ENCODE peak calls at places on chromosomes 4 and X, in nine cellular contexts. I is suprapubic skin, J is GM06990, N is upper lobe of right lung, X is neural crest cell, C is endothelial cell, F is GM20000, V is endodermal cell, Y is OCI-LY7. Q is an unnamed sample.

GRCh38 chr4:184536070-184536880 is 61.9 kb upstream of the IRF2 start:
- DNase-seq in I (no peak), J (no peak), N (no peak), X (no peak), C (no peak), F (no peak), V (no peak), Y (no peak), Q (no peak)

GRCh38 chr4:84389406-84389805 is 109.7 kb downstream of the NKX6-1 start:
- DNase-seq in I (no peak), J (no peak), N (no peak), X (no peak), C (no peak), F (no peak), V (no peak), Y (no peak), Q (no peak)

GRCh38 chr4:94758700-94759399 is 1.1 kb downstream of the BMPR1B start:
- DNase-seq in I (no peak), J (no peak), N (no peak), X (peak), C (peak), F (no peak), V (peak), Y (no peak), Q (no peak)

GRCh38 chr4:76213415-76214268 is at the start of gene SCARB2:
- DNase-seq in I (peak), J (peak), N (peak), X (peak), C (peak), F (peak), V (peak), Y (no peak), Q (peak)

GRCh38 chr4:186939766-186940165 is 216.1 kb upstream of the FAT1 start:
- DNase-seq in I (no peak), J (no peak), N (no peak), X (no peak), C (no peak), F (no peak), V (no peak), Y (peak), Q (no peak)

GRCh38 chr4:113691676-113692075 is 69.9 kb downstream of the CAMK2D start:
- DNase-seq in I (no peak), J (no peak), N (no peak), X (no peak), C (no peak), F (no peak), V (no peak), Y (no peak), Q (no peak)

GRCh38 chr4:32624943-32625603 is 1904.9 kb downstream of the PCDH7 start:
- DNase-seq in I (no peak), J (no peak), N (no peak), X (no peak), C (no peak), F (no peak), V (no peak), Y (no peak), Q (no peak)

GRCh38 chrX:63012574-63012973 is 338.6 kb downstream of the SPIN4 start:
- DNase-seq in I (no peak), J (no peak), N (no peak), X (no peak), C (no peak), F (no peak), V (no peak), Y (no peak), Q (no peak)

GRCh38 chr4:144350706-144351105 is 210.2 kb upstream of the GYPA start:
- DNase-seq in I (no peak), J (no peak), N (no peak), X (no peak), C (no peak), F (no peak), V (no peak), Y (no peak), Q (no peak)

GRCh38 chrX:7071390-7071789 is 76.1 kb upstream of the STS start:
- DNase-seq in I (no peak), J (no peak), N (no peak), X (no peak), C (no peak), F (no peak), V (no peak), Y (no peak), Q (no peak)

GRCh38 chr4:39043697-39044363 is 11.6 kb upstream of the TMEM156 start:
- DNase-seq in I (no peak), J (no peak), N (no peak), X (no peak), C (peak), F (peak), V (no peak), Y (peak), Q (no peak)

GRCh38 chr4:111689214-111689613 is 456.0 kb upstream of the FAM241A start:
- DNase-seq in I (peak), J (no peak), N (no peak), X (no peak), C (no peak), F (no peak), V (no peak), Y (no peak), Q (no peak)

GRCh38 chr4:6938758-6939201 is 29.2 kb downstream of the TBC1D14 start:
- DNase-seq in I (no peak), J (no peak), N (peak), X (no peak), C (no peak), F (no peak), V (no peak), Y (no peak), Q (no peak)

GRCh38 chr4:122700178-122700725 is 32.3 kb upstream of the BBS12 start:
- DNase-seq in I (no peak), J (no peak), N (no peak), X (no peak), C (no peak), F (no peak), V (peak), Y (no peak), Q (no peak)

GRCh38 chr4:181157647-181158046 is 1085.6 kb upstream of the TENM3 start:
- DNase-seq in I (no peak), J (no peak), N (no peak), X (no peak), C (no peak), F (no peak), V (no peak), Y (no peak), Q (no peak)

GRCh38 chr4:7168106-7168505 is 24.2 kb upstream of the SORCS2 start:
- DNase-seq in I (peak), J (no peak), N (peak), X (no peak), C (no peak), F (no peak), V (no peak), Y (no peak), Q (no peak)

GRCh38 chrX:155871934-155872333 is 9.2 kb upstream of the VAMP7 start:
- DNase-seq in I (no peak), J (no peak), N (no peak), X (no peak), C (no peak), F (no peak), V (no peak), Y (no peak), Q (no peak)

GRCh38 chr4:53508446-53508845 is 82.8 kb downstream of the LNX1 start:
- DNase-seq in I (no peak), J (no peak), N (no peak), X (no peak), C (no peak), F (no peak), V (no peak), Y (no peak), Q (no peak)
- TF ChIP-seq CTCF in I (no peak), J (no peak), N (no peak), X (no peak), C (no peak), F (no peak), V (no peak), Y (no peak), Q (no peak)

DNA sequence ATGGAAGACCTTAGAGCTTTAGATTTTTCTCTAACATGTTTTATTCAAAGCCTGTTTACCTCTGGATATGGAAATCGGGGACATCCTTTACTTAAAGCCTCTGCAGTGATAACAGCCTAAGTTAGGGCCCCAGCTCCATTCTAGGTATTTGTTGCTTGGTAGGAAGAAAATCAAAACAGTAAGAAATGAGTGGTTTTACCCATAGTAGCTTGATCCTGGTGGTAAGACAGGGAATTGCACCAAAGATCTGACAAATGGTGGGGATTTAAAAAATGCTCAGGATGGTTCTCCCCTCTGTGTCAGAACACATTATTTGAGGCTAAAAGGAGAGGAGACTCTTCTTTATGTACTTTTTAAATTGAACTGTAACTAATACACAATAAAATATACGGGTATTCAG is 52.4 kb downstream of the AFF2 start:
- DNase-seq in I (no peak), J (no peak), N (no peak), X (no peak), C (no peak), F (no peak), V (no peak), Y (peak), Q (no peak)
- TF ChIP-seq CTCF in I (no peak), J (peak), N (peak), X (peak), C (peak), F (no peak), V (peak), Y (peak), Q (peak)

DNA sequence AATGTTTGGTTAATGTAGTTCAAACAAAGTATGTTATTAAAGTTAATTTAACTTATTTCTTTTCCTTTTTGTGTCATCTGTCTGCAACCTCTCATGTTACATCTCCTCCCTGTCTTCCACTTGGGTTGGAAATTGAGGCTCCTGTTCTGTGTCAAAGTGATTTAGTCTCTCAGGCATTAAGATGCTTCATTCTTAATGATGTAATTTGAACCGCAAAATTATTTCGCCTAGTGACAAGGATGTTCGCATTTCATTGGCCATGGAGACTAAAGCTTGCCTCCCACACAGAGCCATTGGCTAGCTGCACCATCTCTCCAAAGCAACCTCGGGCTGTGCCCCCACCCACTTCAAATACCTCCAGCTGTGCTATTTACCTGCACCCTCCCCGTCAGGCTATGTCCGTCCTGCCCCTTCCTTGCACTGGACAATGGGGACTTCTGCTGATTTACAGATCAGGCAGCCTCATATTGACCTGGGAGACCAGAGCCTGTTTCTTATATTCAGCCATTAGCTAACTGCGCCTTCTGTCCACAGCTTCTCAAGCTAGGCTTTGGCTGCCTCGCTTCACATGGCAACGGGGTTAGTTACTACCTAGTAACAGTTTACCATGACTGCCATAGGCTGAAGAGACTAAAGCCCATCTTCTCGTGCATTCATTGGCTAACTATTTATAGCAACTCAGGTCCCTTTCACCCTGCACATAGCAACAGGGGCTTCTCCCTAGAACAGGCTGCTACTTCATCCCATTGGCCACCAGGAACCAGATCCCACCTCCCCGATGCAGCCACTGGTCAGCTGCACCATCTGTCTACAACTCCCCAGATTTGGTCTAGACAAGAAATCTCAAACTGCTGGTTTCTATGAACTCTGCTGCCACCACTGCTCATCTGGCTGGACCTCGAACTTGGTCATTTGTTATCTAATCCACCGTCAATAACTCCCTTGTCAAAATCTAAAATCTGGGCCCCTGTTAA is 8.6 kb upstream of the ZNF157 start:
- DNase-seq in I (peak), J (peak), N (peak), X (peak), C (peak), F (peak), V (peak), Y (peak), Q (peak)
- TF ChIP-seq CTCF in I (no peak), J (no peak), N (peak), X (no peak), C (no peak), F (no peak), V (no peak), Y (peak), Q (peak)

GRCh38 chr4:58734030-58734673 is 1624.0 kb upstream of the IGFBP7 start:
- DNase-seq in I (no peak), J (no peak), N (no peak), X (no peak), C (no peak), F (no peak), V (no peak), Y (no peak), Q (no peak)

GRCh38 chr4:58732973-58733372 is 1622.8 kb upstream of the IGFBP7 start:
- DNase-seq in I (no peak), J (no peak), N (no peak), X (no peak), C (no peak), F (no peak), V (no peak), Y (no peak), Q (no peak)
- TF ChIP-seq CTCF in I (no peak), J (no peak), N (no peak), X (no peak), C (no peak), F (no peak), V (peak), Y (peak), Q (peak)

DNA sequence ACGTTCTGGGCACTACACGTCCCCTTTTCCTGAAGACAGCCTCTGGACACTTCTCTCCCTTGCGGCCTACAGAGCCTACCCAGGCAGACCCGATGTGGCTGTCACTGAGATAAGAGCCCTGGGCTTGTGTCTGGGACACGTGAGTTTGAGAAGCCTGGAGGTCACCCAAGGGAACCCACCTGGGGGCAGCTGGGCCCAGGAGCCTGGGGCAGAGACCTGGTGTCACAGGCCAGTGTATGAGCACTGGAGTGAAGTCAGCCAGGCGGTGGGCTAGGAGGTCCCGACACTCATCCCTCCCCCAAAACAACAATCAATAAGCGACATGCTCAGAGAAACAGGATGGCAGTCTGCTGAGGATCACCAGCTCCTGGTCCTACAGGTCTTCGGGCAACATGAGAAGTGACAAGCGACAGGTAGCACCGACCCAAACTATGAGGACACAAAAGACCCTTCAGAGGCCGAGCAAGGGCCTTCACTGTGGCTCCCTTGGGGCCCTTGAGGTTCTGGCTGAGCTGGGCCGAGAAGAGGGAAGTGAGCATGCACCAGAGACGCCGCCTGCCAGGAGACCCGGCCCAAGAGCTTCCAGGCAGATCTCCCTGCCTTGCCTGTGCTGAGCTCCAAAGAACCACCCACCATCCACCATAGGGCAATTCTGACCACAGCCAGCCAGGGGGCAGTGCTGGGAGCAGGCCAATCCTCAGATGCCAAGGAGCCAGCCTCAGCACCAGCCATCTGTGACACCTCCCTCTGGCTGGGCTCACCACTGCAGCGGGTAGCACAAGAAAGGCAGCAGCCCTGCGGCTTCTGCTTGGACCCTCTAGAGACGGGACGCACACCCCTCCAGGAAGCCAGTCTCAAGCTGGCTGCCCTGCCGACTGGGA is 11.0 kb upstream of the DUSP9 start:
- DNase-seq in I (no peak), J (no peak), N (peak), X (no peak), C (peak), F (peak), V (peak), Y (peak), Q (no peak)
- TF ChIP-seq CTCF in I (no peak), J (peak), N (peak), X (peak), C (no peak), F (no peak), V (peak), Y (peak), Q (peak)

GRCh38 chr4:146291313-146291712 is 77.0 kb downstream of the REELD1 start:
- DNase-seq in I (no peak), J (no peak), N (no peak), X (no peak), C (no peak), F (no peak), V (no peak), Y (no peak), Q (no peak)
- TF ChIP-seq CTCF in I (no peak), J (no peak), N (no peak), X (no peak), C (no peak), F (no peak), V (peak), Y (no peak), Q (no peak)

DNA sequence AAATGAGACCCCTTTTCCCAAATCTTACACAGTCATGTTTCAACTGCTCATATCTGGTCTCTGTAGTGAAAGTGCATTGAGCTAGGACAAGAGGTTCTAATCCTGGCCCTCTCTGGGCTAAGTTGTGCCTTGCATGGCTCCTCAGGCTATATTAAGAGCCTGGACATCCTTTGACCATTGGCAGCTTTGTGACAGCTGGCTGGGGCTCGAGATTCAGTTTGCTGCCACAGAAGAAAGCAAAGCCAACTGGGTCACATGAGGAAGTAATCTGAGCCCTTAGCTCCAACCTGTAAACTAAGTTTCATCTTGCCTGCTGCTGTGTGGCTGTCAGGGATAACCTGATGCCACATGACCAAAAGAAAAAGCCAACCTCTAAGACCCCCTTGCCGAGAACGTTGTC is 51.8 kb upstream of the JADE1 start:
- DNase-seq in I (no peak), J (no peak), N (no peak), X (no peak), C (no peak), F (no peak), V (peak), Y (peak), Q (no peak)
- TF ChIP-seq CTCF in I (no peak), J (no peak), N (no peak), X (no peak), C (no peak), F (no peak), V (no peak), Y (no peak), Q (no peak)

GRCh38 chr4:56657818-56658217 is 23.3 kb downstream of the HOPX start:
- DNase-seq in I (no peak), J (no peak), N (no peak), X (no peak), C (no peak), F (no peak), V (no peak), Y (no peak), Q (no peak)

GRCh38 chr4:56655209-56655626 is 25.9 kb downstream of the HOPX start:
- DNase-seq in I (no peak), J (no peak), N (no peak), X (peak), C (peak), F (peak), V (peak), Y (no peak), Q (no peak)

GRCh38 chr4:56657128-56657527 is 24.0 kb downstream of the HOPX start:
- DNase-seq in I (no peak), J (no peak), N (no peak), X (no peak), C (no peak), F (no peak), V (no peak), Y (no peak), Q (no peak)

GRCh38 chr4:56655627-56656345 is 25.3 kb downstream of the HOPX start:
- DNase-seq in I (peak), J (peak), N (no peak), X (peak), C (peak), F (peak), V (no peak), Y (no peak), Q (no peak)

GRCh38 chr4:56656346-56656643 is 24.8 kb downstream of the HOPX start:
- DNase-seq in I (no peak), J (no peak), N (no peak), X (peak), C (peak), F (peak), V (peak), Y (no peak), Q (no peak)
- TF ChIP-seq CTCF in I (no peak), J (peak), N (peak), X (peak), C (no peak), F (no peak), V (peak), Y (no peak), Q (no peak)

GRCh38 chrX:133171962-133172708 is 46.0 kb downstream of the TFDP3 start:
- DNase-seq in I (no peak), J (no peak), N (no peak), X (no peak), C (no peak), F (peak), V (peak), Y (peak), Q (no peak)
- TF ChIP-seq CTCF in I (no peak), J (peak), N (peak), X (peak), C (peak), F (peak), V (peak), Y (peak), Q (peak)

DNA sequence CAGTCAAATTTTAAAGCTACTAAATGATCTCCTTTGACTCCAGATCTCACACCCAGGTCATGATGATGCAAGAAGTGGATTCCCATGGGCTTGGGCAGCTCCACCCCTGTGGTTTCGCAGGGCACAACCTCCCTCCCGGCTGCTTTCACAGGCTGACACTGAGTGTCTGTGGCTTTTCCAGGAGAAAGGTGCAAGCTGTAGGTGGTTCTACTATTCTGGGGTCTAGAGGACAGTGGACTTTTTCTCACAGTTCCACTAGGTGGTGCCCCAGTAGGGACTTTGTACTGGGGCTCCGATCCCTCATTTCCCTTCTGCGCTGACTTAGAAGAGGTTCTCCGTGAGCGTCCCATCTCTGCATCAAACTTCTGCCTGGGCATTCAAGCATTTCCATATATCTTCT is 845.2 kb downstream of the PCDH18 start:
- DNase-seq in I (no peak), J (no peak), N (no peak), X (no peak), C (no peak), F (no peak), V (peak), Y (no peak), Q (no peak)
- TF ChIP-seq CTCF in I (no peak), J (no peak), N (no peak), X (no peak), C (no peak), F (no peak), V (peak), Y (no peak), Q (peak)